ENCODE peak calls at places on chromosomes 3 and 15, in eight cellular contexts. N is GM20000; O is CD8-positive, alpha-beta T cell; T is CD4-positive, alpha-beta T cell; Y is cardiac fibroblast; W is IMR-90; D is fibroblast of lung; B is GM06990. I is an unnamed sample.
A peak's percentile ranks its signal among the peaks of the same experiment; 100 is the strongest.

GRCh38 chr3:188348445-188349244 is 194.7 kb downstream of the LPP start:
- DNase-seq in B (no peak), W (peak; percentile 85), D (peak; percentile 93), O (no peak), T (no peak), Y (peak; percentile 99), N (no peak), I (no peak)

GRCh38 chr15:44718180-44718926 is 7.0 kb downstream of the B2M start:
- DNase-seq in B (no peak), W (no peak), T (no peak), N (no peak), D (no peak), Y (no peak), O (no peak), I (no peak)

GRCh38 chr3:197464794-197465193 is 91.0 kb downstream of the BDH1 start:
- DNase-seq in O (no peak), Y (no peak), N (no peak), D (no peak), B (no peak), T (no peak), W (no peak), I (no peak)

GRCh38 chr15:74397239-74398068 is 30.0 kb upstream of the CYP11A1 start:
- DNase-seq in Y (no peak), O (no peak), W (no peak), T (no peak), D (no peak), N (no peak), B (peak; percentile 81), I (no peak)

GRCh38 chr15:36371509-36371908 is 207.9 kb upstream of the CDIN1 start:
- DNase-seq in W (peak; percentile 47), N (no peak), O (no peak), T (no peak), D (peak; percentile 19), Y (no peak), B (no peak), I (no peak)

GRCh38 chr3:55567615-55568014 is 80.5 kb upstream of the WNT5A start:
- DNase-seq in D (no peak), B (no peak), O (no peak), Y (no peak), T (no peak), W (peak; percentile 57), N (no peak), I (no peak)

GRCh38 chr3:5078151-5078550 is 43.9 kb upstream of the ARL8B start:
- DNase-seq in T (no peak), W (peak; percentile 66), B (no peak), N (no peak), Y (no peak), O (no peak), D (peak; percentile 30), I (no peak)

GRCh38 chr15:64732156-64732860 is 43.1 kb downstream of the RBPMS2 start:
- DNase-seq in T (no peak), D (no peak), N (no peak), B (no peak), W (no peak), Y (no peak), O (no peak), I (no peak)

GRCh38 chr3:129313415-129313982 is 34.8 kb downstream of the HMCES start:
- DNase-seq in T (no peak), Y (no peak), O (no peak), N (no peak), D (peak; percentile 21), B (no peak), W (peak; percentile 9), I (no peak)

GRCh38 chr3:41693799-41694198 is 268.1 kb downstream of the ULK4 start:
- DNase-seq in B (no peak), Y (no peak), D (peak; percentile 71), N (no peak), T (no peak), O (no peak), W (peak; percentile 38), I (no peak)

GRCh38 chr3:22907796-22908195 is 295.3 kb upstream of the UBE2E2 start:
- DNase-seq in D (no peak), W (no peak), B (no peak), N (no peak), Y (no peak), O (no peak), T (no peak), I (no peak)

GRCh38 chr15:80855206-80855605 is 76.0 kb downstream of the CEMIP start:
- DNase-seq in O (no peak), Y (no peak), N (no peak), B (no peak), T (no peak), D (no peak), W (no peak), I (no peak)

GRCh38 chr15:80856809-80857377 is 77.7 kb downstream of the CEMIP start:
- DNase-seq in D (no peak), W (no peak), B (no peak), T (no peak), N (no peak), O (no peak), Y (peak; percentile 57), I (no peak)

GRCh38 chr15:80854104-80854503 is 74.9 kb downstream of the CEMIP start:
- DNase-seq in T (no peak), Y (no peak), O (no peak), B (no peak), N (no peak), D (no peak), W (no peak), I (no peak)

GRCh38 chr15:80852676-80853075 is 73.5 kb downstream of the CEMIP start:
- DNase-seq in Y (no peak), N (no peak), D (no peak), T (no peak), B (no peak), W (no peak), O (no peak), I (no peak)

GRCh38 chr15:80856400-80856799 is 77.2 kb downstream of the CEMIP start:
- DNase-seq in W (no peak), Y (no peak), D (no peak), T (no peak), N (no peak), B (no peak), O (no peak), I (no peak)
- TF ChIP-seq CTCF in W (peak; percentile 35), Y (no peak), D (peak; percentile 23), T (no peak), N (no peak), B (peak; percentile 18), O (no peak), I (peak; percentile 52)

GRCh38 chr3:172675371-172676193 is 35.3 kb downstream of the NCEH1 start:
- DNase-seq in Y (peak; percentile 70), B (no peak), W (peak; percentile 65), O (peak; percentile 12), T (no peak), N (peak; percentile 53), D (peak; percentile 71), I (no peak)
- TF ChIP-seq CTCF in Y (peak; percentile 66), B (peak; percentile 65), W (peak; percentile 62), O (peak; percentile 80), T (peak; percentile 77), N (peak; percentile 55), D (peak; percentile 54), I (peak; percentile 90)

DNA sequence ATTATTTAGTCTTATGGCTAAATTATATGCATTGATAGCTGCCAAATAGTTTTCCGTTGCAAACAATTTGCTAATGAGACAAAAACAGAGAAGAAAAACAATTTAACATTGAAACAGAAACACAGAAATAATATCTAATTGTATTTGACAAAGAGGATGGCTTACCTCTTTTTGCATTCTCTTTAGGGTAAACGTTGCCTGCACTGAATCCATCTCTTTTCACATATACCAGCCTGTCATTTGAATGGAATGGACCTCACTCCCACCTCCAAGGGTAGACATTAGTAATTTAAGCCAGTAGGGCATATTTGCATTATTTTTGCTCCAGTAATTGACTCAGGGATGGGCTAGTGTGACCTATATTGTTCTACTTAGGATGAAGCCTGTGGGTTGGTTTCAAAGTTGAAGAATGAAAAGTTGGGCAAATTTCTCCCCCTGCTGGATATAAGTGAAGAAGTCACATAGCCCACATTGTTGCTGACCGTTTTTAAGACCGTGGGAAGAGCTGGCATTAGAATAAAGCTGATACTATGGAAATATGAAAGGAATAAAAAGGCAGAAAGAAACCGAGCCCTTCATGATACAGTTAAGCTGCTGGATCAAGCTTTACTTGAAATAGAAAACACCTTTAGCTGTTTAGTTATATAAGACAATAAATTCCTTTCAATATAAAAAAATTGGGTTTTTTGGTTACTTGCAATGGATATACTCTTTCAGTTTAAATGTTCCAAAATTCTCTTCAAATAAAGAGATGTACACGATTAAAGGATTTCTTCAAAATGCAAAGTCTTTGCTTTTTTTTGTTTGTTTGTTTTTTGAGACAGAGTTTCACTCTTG is 26.9 kb downstream of the PIERCE2 start:
- DNase-seq in D (peak; percentile 76), O (peak; percentile 10), T (no peak), W (peak; percentile 64), Y (peak; percentile 76), B (no peak), N (peak; percentile 54), I (no peak)
- TF ChIP-seq CTCF in D (peak; percentile 76), O (peak; percentile 64), T (peak; percentile 67), W (peak; percentile 70), Y (peak; percentile 48), B (peak; percentile 54), N (peak; percentile 27), I (peak; percentile 72)

GRCh38 chr15:91948001-91948608 is 94.6 kb downstream of the SLCO3A1 start:
- DNase-seq in Y (peak; percentile 55), T (no peak), D (peak; percentile 16), W (peak; percentile 73), O (no peak), N (no peak), B (no peak), I (no peak)
- TF ChIP-seq CTCF in Y (no peak), T (no peak), D (no peak), W (no peak), O (no peak), N (no peak), B (no peak), I (no peak)

I was measured in neural crest cell.